ENCODE peak calls at places on chromosomes 7 and 10, in four cellular contexts. One of them, this sample, is unnamed.

GRCh38 chr7:28626629-28627262 is 214.4 kb downstream of the CREB5 start:
- DNase-seq in brain microvascular endothelial cell: peak
- DNase-seq in OCI-LY7: peak
- DNase-seq in kidney: no peak
- DNase-seq in this sample: no peak

GRCh38 chr10:116669080-116669479 is 48.3 kb downstream of the PNLIPRP2 start:
- DNase-seq in brain microvascular endothelial cell: no peak
- DNase-seq in OCI-LY7: no peak
- DNase-seq in kidney: no peak
- DNase-seq in this sample: no peak

GRCh38 chr7:20778063-20778721 is 8.5 kb downstream of the SP8 start:
- DNase-seq in brain microvascular endothelial cell: no peak
- DNase-seq in OCI-LY7: no peak
- DNase-seq in kidney: no peak
- DNase-seq in this sample: peak

GRCh38 chr10:104842704-104843103 is 201.6 kb downstream of the SORCS3 start:
- DNase-seq in brain microvascular endothelial cell: no peak
- DNase-seq in OCI-LY7: no peak
- DNase-seq in kidney: no peak
- DNase-seq in this sample: no peak

GRCh38 chr10:119315128-119316001 is 108.0 kb downstream of the GRK5 start:
- DNase-seq in brain microvascular endothelial cell: peak
- DNase-seq in OCI-LY7: no peak
- DNase-seq in kidney: peak
- DNase-seq in this sample: no peak

GRCh38 chr10:60810437-60811182 is 32.3 kb downstream of the CDK1 start:
- DNase-seq in brain microvascular endothelial cell: peak
- DNase-seq in OCI-LY7: no peak
- DNase-seq in kidney: no peak
- DNase-seq in this sample: no peak

GRCh38 chr7:137961200-137962177 is 40.4 kb downstream of the CREB3L2 start:
- DNase-seq in brain microvascular endothelial cell: no peak
- DNase-seq in OCI-LY7: no peak
- DNase-seq in kidney: peak
- DNase-seq in this sample: no peak

GRCh38 chr7:70614237-70614984 is 517.5 kb upstream of the GALNT17 start:
- DNase-seq in brain microvascular endothelial cell: no peak
- DNase-seq in OCI-LY7: peak
- DNase-seq in kidney: peak
- DNase-seq in this sample: peak

GRCh38 chr7:84975586-84976185 is 211.2 kb downstream of the SEMA3D start:
- DNase-seq in brain microvascular endothelial cell: no peak
- DNase-seq in OCI-LY7: no peak
- DNase-seq in kidney: no peak
- DNase-seq in this sample: no peak

GRCh38 chr10:93091960-93092359 is 18.3 kb downstream of the CYP26A1 start:
- DNase-seq in brain microvascular endothelial cell: no peak
- DNase-seq in OCI-LY7: no peak
- DNase-seq in kidney: no peak
- DNase-seq in this sample: no peak

GRCh38 chr7:50531928-50532327 is 33.3 kb downstream of the DDC start:
- DNase-seq in brain microvascular endothelial cell: no peak
- DNase-seq in OCI-LY7: no peak
- DNase-seq in kidney: no peak
- DNase-seq in this sample: no peak

GRCh38 chr7:5752663-5753062 is 28.8 kb downstream of the RNF216 start:
- DNase-seq in brain microvascular endothelial cell: no peak
- DNase-seq in OCI-LY7: no peak
- DNase-seq in kidney: no peak
- DNase-seq in this sample: no peak

GRCh38 chr7:5758286-5758685 is 23.2 kb downstream of the RNF216 start:
- DNase-seq in brain microvascular endothelial cell: no peak
- DNase-seq in OCI-LY7: no peak
- DNase-seq in kidney: no peak
- DNase-seq in this sample: no peak

GRCh38 chr7:5758753-5759330 is 22.6 kb downstream of the RNF216 start:
- DNase-seq in brain microvascular endothelial cell: no peak
- DNase-seq in OCI-LY7: no peak
- DNase-seq in kidney: no peak
- DNase-seq in this sample: no peak

GRCh38 chr7:5755704-5756131 is 25.7 kb downstream of the RNF216 start:
- DNase-seq in brain microvascular endothelial cell: no peak
- DNase-seq in OCI-LY7: no peak
- DNase-seq in kidney: no peak
- DNase-seq in this sample: no peak

DNA sequence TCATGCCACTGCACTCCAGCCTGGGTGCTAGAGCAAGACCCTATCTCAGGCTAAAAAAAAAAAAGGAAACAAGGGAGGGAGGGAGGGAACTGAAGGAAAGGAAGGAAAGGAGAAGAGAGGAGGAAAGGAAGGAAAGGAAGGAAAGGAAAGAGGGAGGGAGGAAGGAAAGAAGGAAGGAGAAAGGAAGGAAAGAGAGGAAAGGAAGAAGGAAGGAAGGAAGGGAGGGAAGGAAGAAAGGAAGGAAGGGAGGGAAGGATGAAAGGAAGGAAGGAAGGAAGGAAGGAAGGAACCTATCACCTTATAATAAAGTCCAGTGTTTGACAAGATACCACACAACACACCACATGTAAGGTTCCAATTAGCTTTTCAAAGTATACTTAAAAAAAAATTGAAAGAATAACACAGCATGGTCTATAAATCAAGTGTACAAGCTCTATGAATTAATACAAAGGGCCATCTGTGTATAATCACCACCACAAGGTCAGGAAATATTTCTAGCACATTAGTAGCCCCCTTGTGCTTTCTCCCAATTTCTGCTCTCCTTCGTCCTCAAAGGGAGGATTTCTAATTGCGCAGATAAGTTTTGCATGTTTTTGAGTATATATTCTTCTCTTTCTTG is 26.4 kb downstream of the RNF216 start:
- DNase-seq in brain microvascular endothelial cell: no peak
- DNase-seq in OCI-LY7: no peak
- DNase-seq in kidney: no peak
- DNase-seq in this sample: no peak
- TF ChIP-seq CTCF in brain microvascular endothelial cell: no peak
- TF ChIP-seq CTCF in OCI-LY7: no peak
- TF ChIP-seq CTCF in kidney: no peak
- TF ChIP-seq CTCF in this sample: no peak

GRCh38 chr10:96512997-96513685 is 585 bp downstream of the TLL2 start:
- DNase-seq in brain microvascular endothelial cell: no peak
- DNase-seq in OCI-LY7: peak
- DNase-seq in kidney: peak
- DNase-seq in this sample: no peak
- H3K27ac ChIP-seq in brain microvascular endothelial cell: no peak
- H3K27ac ChIP-seq in OCI-LY7: peak
- H3K27ac ChIP-seq in kidney: no peak
- H3K27ac ChIP-seq in this sample: peak

GRCh38 chr10:133124357-133125211 is 35.4 kb upstream of the KNDC1 start:
- DNase-seq in brain microvascular endothelial cell: peak
- DNase-seq in OCI-LY7: no peak
- DNase-seq in kidney: peak
- DNase-seq in this sample: peak
- TF ChIP-seq CTCF in brain microvascular endothelial cell: peak
- TF ChIP-seq CTCF in OCI-LY7: no peak
- TF ChIP-seq CTCF in kidney: peak
- TF ChIP-seq CTCF in this sample: peak

DNA sequence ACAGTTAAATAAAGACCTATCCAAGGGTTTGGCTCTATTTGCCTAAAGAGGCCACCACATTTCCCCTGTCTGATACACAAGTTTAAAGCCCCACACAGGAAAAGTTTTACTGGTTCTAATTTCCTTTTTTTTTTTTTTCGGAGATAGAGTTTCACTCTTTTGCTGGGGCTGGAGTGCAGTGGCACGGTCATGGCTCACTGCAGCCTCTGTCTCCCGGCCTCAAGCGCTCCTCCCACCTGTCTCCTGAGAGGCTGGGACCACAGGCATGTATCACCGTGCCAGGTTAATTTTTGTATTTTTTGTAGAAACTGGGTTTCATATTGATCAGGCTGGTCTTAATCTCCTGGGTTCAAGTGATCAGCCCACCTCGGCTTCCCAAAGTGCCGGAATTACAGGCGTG is 53.3 kb upstream of the ASAH2 start:
- DNase-seq in brain microvascular endothelial cell: no peak
- DNase-seq in OCI-LY7: no peak
- DNase-seq in kidney: no peak
- DNase-seq in this sample: no peak
- H3K27ac ChIP-seq in brain microvascular endothelial cell: no peak
- H3K27ac ChIP-seq in OCI-LY7: no peak
- H3K27ac ChIP-seq in kidney: no peak
- H3K27ac ChIP-seq in this sample: no peak